ENCODE peak calls at places on chromosomes 4 and X, in six cellular contexts. One of them, this sample, is unnamed.

GRCh38 chr4:104591505-104591904 is 96.8 kb upstream of the CXXC4 start:
- DNase-seq in nucleus accumbens: no peak
- DNase-seq in cerebellar cortex: no peak
- DNase-seq in T47D: no peak
- DNase-seq in NCI-H460: no peak
- DNase-seq in neural crest cell: peak
- DNase-seq in this sample: no peak

GRCh38 chr4:20408596-20408995 is 156.9 kb downstream of the SLIT2 start:
- DNase-seq in nucleus accumbens: no peak
- DNase-seq in cerebellar cortex: no peak
- DNase-seq in T47D: no peak
- DNase-seq in NCI-H460: no peak
- DNase-seq in neural crest cell: no peak
- DNase-seq in this sample: no peak

GRCh38 chr4:164949448-164950118 is 27.9 kb downstream of the TRIM61 start:
- DNase-seq in nucleus accumbens: no peak
- DNase-seq in cerebellar cortex: no peak
- DNase-seq in T47D: peak
- DNase-seq in NCI-H460: no peak
- DNase-seq in neural crest cell: no peak
- DNase-seq in this sample: no peak

GRCh38 chrX:10769165-10769564 is 148.8 kb upstream of the MID1 start:
- DNase-seq in nucleus accumbens: no peak
- DNase-seq in cerebellar cortex: peak
- DNase-seq in T47D: peak
- DNase-seq in NCI-H460: peak
- DNase-seq in neural crest cell: no peak
- DNase-seq in this sample: no peak

GRCh38 chr4:72375050-72375736 is 193.8 kb downstream of the ADAMTS3 start:
- DNase-seq in nucleus accumbens: no peak
- DNase-seq in cerebellar cortex: no peak
- DNase-seq in T47D: peak
- DNase-seq in NCI-H460: no peak
- DNase-seq in neural crest cell: no peak
- DNase-seq in this sample: no peak

GRCh38 chr4:125389713-125390112 is 75.0 kb downstream of the FAT4 start:
- DNase-seq in nucleus accumbens: no peak
- DNase-seq in cerebellar cortex: no peak
- DNase-seq in T47D: peak
- DNase-seq in NCI-H460: no peak
- DNase-seq in neural crest cell: no peak
- DNase-seq in this sample: no peak

GRCh38 chrX:57906790-57907189 is 3.5 kb downstream of the ZXDA start:
- DNase-seq in nucleus accumbens: no peak
- DNase-seq in cerebellar cortex: peak
- DNase-seq in T47D: no peak
- DNase-seq in NCI-H460: no peak
- DNase-seq in neural crest cell: no peak
- DNase-seq in this sample: no peak

GRCh38 chr4:4950891-4951290 is 68.4 kb downstream of the CYTL1 start:
- DNase-seq in nucleus accumbens: peak
- DNase-seq in cerebellar cortex: peak
- DNase-seq in T47D: no peak
- DNase-seq in NCI-H460: no peak
- DNase-seq in neural crest cell: no peak
- DNase-seq in this sample: peak

GRCh38 chr4:152160236-152160800 is 375.6 kb downstream of the FBXW7 start:
- DNase-seq in nucleus accumbens: no peak
- DNase-seq in cerebellar cortex: no peak
- DNase-seq in T47D: no peak
- DNase-seq in NCI-H460: no peak
- DNase-seq in neural crest cell: no peak
- DNase-seq in this sample: no peak

GRCh38 chr4:76614589-76614988 is 179.6 kb downstream of the SHROOM3 start:
- DNase-seq in nucleus accumbens: no peak
- DNase-seq in cerebellar cortex: no peak
- DNase-seq in T47D: no peak
- DNase-seq in NCI-H460: no peak
- DNase-seq in neural crest cell: no peak
- DNase-seq in this sample: no peak

GRCh38 chrX:20252392-20253231 is 14.1 kb downstream of the RPS6KA3 start:
- DNase-seq in nucleus accumbens: peak
- DNase-seq in cerebellar cortex: no peak
- DNase-seq in T47D: peak
- DNase-seq in NCI-H460: peak
- DNase-seq in neural crest cell: peak
- DNase-seq in this sample: peak

This sample was measured in posterior cingulate gyrus.